ENCODE peak calls at places on chromosomes 5 and 9, in six cellular contexts. One of them, this sample, is unnamed.
A peak's percentile ranks its signal among the peaks of the same experiment; 100 is the strongest.

GRCh38 chr5:83026930-83027687 is 50.1 kb downstream of the TMEM167A start:
- DNase-seq in PC-3: no peak
- DNase-seq in heart left ventricle: peak; percentile 27
- DNase-seq in omental fat pad: no peak
- DNase-seq in foreskin keratinocyte: no peak
- DNase-seq in fibroblast of lung: no peak
- DNase-seq in this sample: no peak

GRCh38 chr5:149697001-149697400 is 33.1 kb upstream of the PPARGC1B start:
- DNase-seq in PC-3: peak; percentile 89
- DNase-seq in heart left ventricle: no peak
- DNase-seq in omental fat pad: no peak
- DNase-seq in foreskin keratinocyte: peak; percentile 70
- DNase-seq in fibroblast of lung: peak; percentile 32
- DNase-seq in this sample: no peak

GRCh38 chr5:149608936-149609502 is 27.7 kb downstream of the ARHGEF37 start:
- DNase-seq in PC-3: no peak
- DNase-seq in heart left ventricle: no peak
- DNase-seq in omental fat pad: no peak
- DNase-seq in foreskin keratinocyte: peak; percentile 38
- DNase-seq in fibroblast of lung: no peak
- DNase-seq in this sample: no peak

GRCh38 chr9:88997646-88998045 is 6.4 kb downstream of the S1PR3 start:
- DNase-seq in PC-3: no peak
- DNase-seq in heart left ventricle: no peak
- DNase-seq in omental fat pad: no peak
- DNase-seq in foreskin keratinocyte: no peak
- DNase-seq in fibroblast of lung: no peak
- DNase-seq in this sample: no peak

GRCh38 chr9:15509931-15510788 is 610 bp downstream of the PSIP1 start:
- DNase-seq in PC-3: no peak
- DNase-seq in heart left ventricle: peak; percentile 45
- DNase-seq in omental fat pad: no peak
- DNase-seq in foreskin keratinocyte: no peak
- DNase-seq in fibroblast of lung: peak; percentile 20
- DNase-seq in this sample: peak; percentile 41

GRCh38 chr9:130513094-130513493 is 66.3 kb upstream of the FUBP3 start:
- DNase-seq in PC-3: no peak
- DNase-seq in heart left ventricle: no peak
- DNase-seq in omental fat pad: no peak
- DNase-seq in foreskin keratinocyte: no peak
- DNase-seq in fibroblast of lung: no peak
- DNase-seq in this sample: no peak

GRCh38 chr9:124835026-124835501 is 18.2 kb upstream of the WDR38 start:
- DNase-seq in PC-3: peak; percentile 81
- DNase-seq in heart left ventricle: peak; percentile 91
- DNase-seq in omental fat pad: peak; percentile 43
- DNase-seq in foreskin keratinocyte: peak; percentile 69
- DNase-seq in fibroblast of lung: peak; percentile 78
- DNase-seq in this sample: peak; percentile 74

GRCh38 chr9:134391319-134392231 is 65.3 kb downstream of the RXRA start:
- DNase-seq in PC-3: no peak
- DNase-seq in heart left ventricle: no peak
- DNase-seq in omental fat pad: no peak
- DNase-seq in foreskin keratinocyte: no peak
- DNase-seq in fibroblast of lung: no peak
- DNase-seq in this sample: no peak

GRCh38 chr5:43769576-43770352 is 166.8 kb downstream of the NNT start:
- DNase-seq in PC-3: no peak
- DNase-seq in heart left ventricle: peak; percentile 34
- DNase-seq in omental fat pad: no peak
- DNase-seq in foreskin keratinocyte: no peak
- DNase-seq in fibroblast of lung: peak; percentile 15
- DNase-seq in this sample: no peak

GRCh38 chr5:31954091-31954490 is 220.0 kb downstream of the GOLPH3 start:
- DNase-seq in PC-3: no peak
- DNase-seq in heart left ventricle: no peak
- DNase-seq in omental fat pad: no peak
- DNase-seq in foreskin keratinocyte: no peak
- DNase-seq in fibroblast of lung: peak; percentile 14
- DNase-seq in this sample: no peak

GRCh38 chr5:116084231-116084630 is 594 bp upstream of the COMMD10 start:
- DNase-seq in PC-3: peak; percentile 28
- DNase-seq in heart left ventricle: no peak
- DNase-seq in omental fat pad: no peak
- DNase-seq in foreskin keratinocyte: peak; percentile 38
- DNase-seq in fibroblast of lung: peak; percentile 34
- DNase-seq in this sample: no peak

GRCh38 chr5:56233230-56233629 is at the start of gene ANKRD55:
- DNase-seq in PC-3: no peak
- DNase-seq in heart left ventricle: no peak
- DNase-seq in omental fat pad: no peak
- DNase-seq in foreskin keratinocyte: no peak
- DNase-seq in fibroblast of lung: no peak
- DNase-seq in this sample: no peak

GRCh38 chr9:135524130-135524861 is 3.1 kb downstream of the LCN1 start:
- DNase-seq in PC-3: peak; percentile 7
- DNase-seq in heart left ventricle: no peak
- DNase-seq in omental fat pad: peak; percentile 14
- DNase-seq in foreskin keratinocyte: no peak
- DNase-seq in fibroblast of lung: peak; percentile 12
- DNase-seq in this sample: peak; percentile 53

GRCh38 chr5:34841816-34842215 is 2.9 kb downstream of the TTC23L start:
- DNase-seq in PC-3: no peak
- DNase-seq in heart left ventricle: no peak
- DNase-seq in omental fat pad: no peak
- DNase-seq in foreskin keratinocyte: no peak
- DNase-seq in fibroblast of lung: no peak
- DNase-seq in this sample: no peak

GRCh38 chr9:93057703-93058356 is 671 bp upstream of the SUSD3 start:
- DNase-seq in PC-3: no peak
- DNase-seq in heart left ventricle: no peak
- DNase-seq in omental fat pad: no peak
- DNase-seq in foreskin keratinocyte: no peak
- DNase-seq in fibroblast of lung: no peak
- DNase-seq in this sample: no peak

GRCh38 chr9:130570200-130570599 is 9.2 kb upstream of the FUBP3 start:
- DNase-seq in PC-3: peak; percentile 47
- DNase-seq in heart left ventricle: no peak
- DNase-seq in omental fat pad: no peak
- DNase-seq in foreskin keratinocyte: peak; percentile 15
- DNase-seq in fibroblast of lung: peak; percentile 44
- DNase-seq in this sample: no peak

GRCh38 chr5:83856898-83857297 is 136.2 kb upstream of the HAPLN1 start:
- DNase-seq in PC-3: no peak
- DNase-seq in heart left ventricle: no peak
- DNase-seq in omental fat pad: no peak
- DNase-seq in foreskin keratinocyte: no peak
- DNase-seq in fibroblast of lung: no peak
- DNase-seq in this sample: no peak

GRCh38 chr9:34375901-34376595 is 650 bp downstream of the MYORG start:
- DNase-seq in PC-3: peak; percentile 54
- DNase-seq in heart left ventricle: peak; percentile 68
- DNase-seq in omental fat pad: peak; percentile 28
- DNase-seq in foreskin keratinocyte: no peak
- DNase-seq in fibroblast of lung: peak; percentile 38
- DNase-seq in this sample: peak; percentile 59
- TF ChIP-seq CTCF in PC-3: peak; percentile 42
- TF ChIP-seq CTCF in heart left ventricle: no peak
- TF ChIP-seq CTCF in omental fat pad: no peak
- TF ChIP-seq CTCF in foreskin keratinocyte: peak; percentile 44
- TF ChIP-seq CTCF in fibroblast of lung: no peak
- TF ChIP-seq CTCF in this sample: no peak

DNA sequence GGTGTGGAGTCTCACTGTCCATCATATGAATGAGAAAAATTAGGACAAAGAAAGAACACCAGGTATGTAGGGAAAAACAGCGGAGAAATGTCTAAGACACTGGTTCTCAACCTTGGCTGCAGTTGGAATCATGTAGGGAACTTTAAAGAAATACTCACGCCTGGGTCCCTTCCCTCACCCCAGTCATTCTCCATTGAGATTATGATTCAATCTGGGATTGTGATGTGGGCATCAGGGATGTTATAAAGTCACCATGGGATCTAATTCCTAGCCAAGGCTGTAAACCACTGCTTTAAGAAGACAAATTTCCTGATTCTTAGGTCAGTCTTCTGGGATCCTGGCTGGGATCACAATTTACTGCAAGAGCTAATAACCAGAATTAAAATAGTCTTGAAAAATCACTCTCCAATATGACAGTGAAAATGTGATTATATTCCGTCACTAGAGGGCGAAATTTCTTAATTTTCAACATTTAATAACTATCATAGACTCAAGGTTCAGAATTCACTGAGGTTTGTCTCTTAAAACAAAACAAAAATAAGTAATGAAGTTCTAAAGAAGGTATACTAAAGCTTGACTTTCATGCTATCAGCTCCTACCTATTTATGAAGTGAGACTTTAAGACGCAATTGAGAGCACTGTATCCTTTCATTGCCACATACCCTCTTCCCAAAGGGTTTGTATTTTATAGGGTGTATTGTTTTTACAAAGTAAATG is 60.5 kb downstream of the GLDC start:
- DNase-seq in PC-3: peak; percentile 63
- DNase-seq in heart left ventricle: no peak
- DNase-seq in omental fat pad: no peak
- DNase-seq in foreskin keratinocyte: peak; percentile 19
- DNase-seq in fibroblast of lung: peak; percentile 36
- DNase-seq in this sample: no peak
- TF ChIP-seq CTCF in PC-3: peak; percentile 64
- TF ChIP-seq CTCF in heart left ventricle: peak; percentile 47
- TF ChIP-seq CTCF in omental fat pad: no peak
- TF ChIP-seq CTCF in foreskin keratinocyte: peak; percentile 71
- TF ChIP-seq CTCF in fibroblast of lung: peak; percentile 37
- TF ChIP-seq CTCF in this sample: peak; percentile 41

GRCh38 chr5:6377121-6377520 is 1.2 kb downstream of the MED10 start:
- DNase-seq in PC-3: peak; percentile 42
- DNase-seq in heart left ventricle: no peak
- DNase-seq in omental fat pad: no peak
- DNase-seq in foreskin keratinocyte: no peak
- DNase-seq in fibroblast of lung: peak; percentile 53
- DNase-seq in this sample: no peak
- TF ChIP-seq CTCF in PC-3: no peak
- TF ChIP-seq CTCF in heart left ventricle: no peak
- TF ChIP-seq CTCF in omental fat pad: no peak
- TF ChIP-seq CTCF in foreskin keratinocyte: no peak
- TF ChIP-seq CTCF in fibroblast of lung: no peak
- TF ChIP-seq CTCF in this sample: no peak

GRCh38 chr5:1437452-1437851 is 7.8 kb downstream of the SLC6A3 start:
- DNase-seq in PC-3: peak; percentile 35
- DNase-seq in heart left ventricle: no peak
- DNase-seq in omental fat pad: no peak
- DNase-seq in foreskin keratinocyte: peak; percentile 35
- DNase-seq in fibroblast of lung: no peak
- DNase-seq in this sample: no peak
- TF ChIP-seq CTCF in PC-3: no peak
- TF ChIP-seq CTCF in heart left ventricle: no peak
- TF ChIP-seq CTCF in omental fat pad: no peak
- TF ChIP-seq CTCF in foreskin keratinocyte: peak; percentile 18
- TF ChIP-seq CTCF in fibroblast of lung: no peak
- TF ChIP-seq CTCF in this sample: no peak

GRCh38 chr9:36870960-36871359 is 163.1 kb downstream of the PAX5 start:
- DNase-seq in PC-3: no peak
- DNase-seq in heart left ventricle: no peak
- DNase-seq in omental fat pad: no peak
- DNase-seq in foreskin keratinocyte: no peak
- DNase-seq in fibroblast of lung: no peak
- DNase-seq in this sample: peak; percentile 57
- TF ChIP-seq CTCF in PC-3: no peak
- TF ChIP-seq CTCF in heart left ventricle: no peak
- TF ChIP-seq CTCF in omental fat pad: no peak
- TF ChIP-seq CTCF in foreskin keratinocyte: no peak
- TF ChIP-seq CTCF in fibroblast of lung: no peak
- TF ChIP-seq CTCF in this sample: no peak

GRCh38 chr9:137240321-137240840 is 706 bp upstream of the TUBB4B start:
- DNase-seq in PC-3: peak; percentile 57
- DNase-seq in heart left ventricle: peak; percentile 88
- DNase-seq in omental fat pad: peak; percentile 32
- DNase-seq in foreskin keratinocyte: peak; percentile 55
- DNase-seq in fibroblast of lung: peak; percentile 67
- DNase-seq in this sample: peak; percentile 76

GRCh38 chr9:137242329-137243204 is 1.5 kb downstream of the TUBB4B start:
- DNase-seq in PC-3: no peak
- DNase-seq in heart left ventricle: no peak
- DNase-seq in omental fat pad: no peak
- DNase-seq in foreskin keratinocyte: no peak
- DNase-seq in fibroblast of lung: no peak
- DNase-seq in this sample: no peak

GRCh38 chr9:137243626-137244485 is 2.8 kb downstream of the TUBB4B start:
- DNase-seq in PC-3: no peak
- DNase-seq in heart left ventricle: no peak
- DNase-seq in omental fat pad: no peak
- DNase-seq in foreskin keratinocyte: no peak
- DNase-seq in fibroblast of lung: no peak
- DNase-seq in this sample: no peak

GRCh38 chr9:137241490-137242328 is 622 bp downstream of the TUBB4B start:
- DNase-seq in PC-3: peak; percentile 58
- DNase-seq in heart left ventricle: peak; percentile 80
- DNase-seq in omental fat pad: peak; percentile 36
- DNase-seq in foreskin keratinocyte: peak; percentile 36
- DNase-seq in fibroblast of lung: peak; percentile 37
- DNase-seq in this sample: peak; percentile 79

DNA sequence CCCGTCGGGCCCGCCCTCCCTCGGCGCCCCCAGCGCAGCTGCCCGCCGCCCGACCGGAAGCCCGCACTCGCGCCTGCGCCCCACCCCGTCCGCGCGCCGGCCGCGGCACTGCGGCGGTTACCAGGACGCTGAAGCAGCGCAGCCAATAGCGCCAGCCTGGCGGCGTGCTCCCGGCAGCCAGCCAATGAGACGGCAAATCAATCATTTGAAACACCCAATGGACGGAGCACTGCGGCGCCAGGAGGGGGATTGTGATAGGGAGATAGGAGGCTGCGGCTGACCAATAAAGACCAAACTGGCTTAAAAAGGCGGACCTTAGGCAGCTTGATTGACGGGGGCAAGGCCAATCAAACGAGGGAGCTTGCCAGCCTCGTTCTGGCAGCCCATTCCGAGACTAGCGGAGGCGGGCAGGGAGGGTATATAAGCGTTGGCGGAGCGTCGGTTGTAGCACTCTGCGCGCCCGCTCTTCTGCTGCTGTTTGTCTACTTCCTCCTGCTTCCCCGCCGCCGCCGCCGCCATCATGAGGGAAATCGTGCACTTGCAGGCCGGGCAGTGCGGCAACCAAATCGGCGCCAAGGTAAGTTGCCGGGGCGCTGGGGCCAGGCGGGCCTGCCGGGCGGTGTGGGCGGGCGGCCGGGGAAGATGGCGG is at the start of gene TUBB4B:
- DNase-seq in PC-3: peak; percentile 97
- DNase-seq in heart left ventricle: peak; percentile 100
- DNase-seq in omental fat pad: peak; percentile 86
- DNase-seq in foreskin keratinocyte: peak; percentile 100
- DNase-seq in fibroblast of lung: peak; percentile 100
- DNase-seq in this sample: peak; percentile 100
- TF ChIP-seq CTCF in PC-3: no peak
- TF ChIP-seq CTCF in heart left ventricle: no peak
- TF ChIP-seq CTCF in omental fat pad: no peak
- TF ChIP-seq CTCF in foreskin keratinocyte: no peak
- TF ChIP-seq CTCF in fibroblast of lung: no peak
- TF ChIP-seq CTCF in this sample: no peak